ENCODE peak calls at places on chromosomes 12 and 14, in eight cellular contexts. F is NCI-H1417, Q is non-pigmented ciliary epithelial cell, R is substantia nigra, Z is A549, B is Right ventricle myocardium superior, J is ACHN, D is memory B cell. N is an unnamed sample.

GRCh38 chr12:20314325-20314724 is 54.0 kb upstream of the PDE3A start:
- DNase-seq in F (no peak), Q (no peak), R (no peak), Z (no peak), B (no peak), J (no peak), D (no peak), N (no peak)

GRCh38 chr12:7642876-7643309 is 22.8 kb downstream of the APOBEC1 start:
- DNase-seq in F (no peak), Q (no peak), R (no peak), Z (peak), B (no peak), J (peak), D (no peak), N (no peak)

GRCh38 chr14:69921052-69921451 is 41.8 kb downstream of the SMOC1 start:
- DNase-seq in F (no peak), Q (peak), R (no peak), Z (no peak), B (no peak), J (no peak), D (no peak), N (no peak)

GRCh38 chr12:89827592-89827991 is 119.0 kb upstream of the ATP2B1 start:
- DNase-seq in F (peak), Q (no peak), R (no peak), Z (no peak), B (no peak), J (no peak), D (no peak), N (no peak)

GRCh38 chr12:124007356-124007755 is 34.3 kb downstream of the ZNF664 start:
- DNase-seq in F (no peak), Q (no peak), R (no peak), Z (no peak), B (no peak), J (no peak), D (no peak), N (no peak)

GRCh38 chr12:76346798-76347420 is 1.3 kb downstream of the BBS10 start:
- DNase-seq in F (peak), Q (no peak), R (peak), Z (peak), B (no peak), J (peak), D (no peak), N (no peak)

GRCh38 chr14:93736378-93737014 is 51.8 kb downstream of the PRIMA1 start:
- DNase-seq in F (no peak), Q (no peak), R (no peak), Z (peak), B (no peak), J (no peak), D (no peak), N (no peak)

GRCh38 chr14:52694761-52695480 is 437 bp downstream of the ERO1A start:
- DNase-seq in F (peak), Q (no peak), R (peak), Z (peak), B (peak), J (peak), D (no peak), N (peak)

GRCh38 chr12:45407967-45408743 is 192.3 kb downstream of the ANO6 start:
- DNase-seq in F (no peak), Q (no peak), R (no peak), Z (no peak), B (no peak), J (no peak), D (no peak), N (no peak)

GRCh38 chr12:1046727-1047126 is 55.7 kb downstream of the ERC1 start:
- DNase-seq in F (no peak), Q (no peak), R (no peak), Z (no peak), B (no peak), J (no peak), D (no peak), N (no peak)

GRCh38 chr14:72430457-72430856 is 463.4 kb downstream of the DPF3 start:
- DNase-seq in F (no peak), Q (no peak), R (no peak), Z (no peak), B (no peak), J (no peak), D (no peak), N (no peak)

GRCh38 chr14:61025239-61026223 is 44.5 kb downstream of the SLC38A6 start:
- DNase-seq in F (peak), Q (peak), R (peak), Z (peak), B (peak), J (peak), D (peak), N (peak)

N was measured in T-helper 1 cell.